ENCODE peak calls at places on chromosome 4, in seven cellular contexts. I is activated gamma-delta T cell treated with Interleukin-2 at 50 U/mL for 16 hours; X is NCI-H1694 treated with DMSO at 0.1 percent for 48 hours; Z is ACHN; K is activated effector memory CD4-positive, alpha-beta T cell treated with Interleukin-2 at 50 U/mL for 16 hours; N is GDM1; V is sciatic nerve. T is an unnamed sample.

GRCh38 chr4:78693777-78694456 is 82.2 kb upstream of the BMP2K start:
- DNase-seq in Z (no peak), V (no peak), K (no peak), N (no peak), X (no peak), I (no peak), T (no peak)

GRCh38 chr4:122747068-122747467 is 14.6 kb downstream of the BBS12 start:
- DNase-seq in K (no peak), X (no peak), I (no peak), V (no peak), Z (no peak), N (no peak), T (no peak)

GRCh38 chr4:150491132-150492049 is 90.6 kb upstream of the MAB21L2 start:
- DNase-seq in I (no peak), Z (no peak), X (no peak), K (no peak), N (no peak), V (no peak), T (no peak)

GRCh38 chr4:181944527-181944926 is 298.7 kb upstream of the TENM3 start:
- DNase-seq in V (no peak), I (no peak), X (no peak), Z (no peak), N (no peak), K (no peak), T (no peak)

GRCh38 chr4:110640608-110641007 is 17.7 kb upstream of the PITX2 start:
- DNase-seq in N (no peak), V (no peak), I (no peak), K (no peak), X (no peak), Z (no peak), T (no peak)

GRCh38 chr4:213971-214370 is 89.7 kb downstream of the ZNF718 start:
- DNase-seq in V (no peak), X (no peak), I (no peak), K (no peak), N (no peak), Z (no peak), T (no peak)

GRCh38 chr4:186501554-186501953 is 53.8 kb downstream of the MTNR1A start:
- DNase-seq in V (no peak), X (no peak), K (no peak), N (no peak), I (no peak), Z (no peak), T (no peak)

GRCh38 chr4:8409271-8410065 is 31.1 kb downstream of the ACOX3 start:
- DNase-seq in Z (no peak), K (peak), X (no peak), I (peak), V (peak), N (peak), T (peak)

GRCh38 chr4:124806403-124806802 is 93.9 kb upstream of the ANKRD50 start:
- DNase-seq in V (no peak), Z (no peak), X (no peak), K (no peak), I (no peak), N (no peak), T (no peak)

GRCh38 chr4:4421356-4421755 is 34.5 kb downstream of the NSG1 start:
- DNase-seq in K (no peak), I (no peak), Z (no peak), X (no peak), V (no peak), N (no peak), T (no peak)

GRCh38 chr4:177190995-177191568 is 118.6 kb upstream of the NEIL3 start:
- DNase-seq in N (no peak), V (no peak), X (no peak), I (no peak), Z (peak), K (no peak), T (no peak)

GRCh38 chr4:131001371-131001770 is 1905.4 kb downstream of the C4orf33 start:
- DNase-seq in X (no peak), Z (no peak), K (no peak), V (no peak), N (no peak), I (no peak), T (no peak)

GRCh38 chr4:158253350-158253980 is 43.2 kb downstream of the TMEM144 start:
- DNase-seq in I (peak), Z (peak), K (no peak), X (peak), N (peak), V (peak), T (no peak)

GRCh38 chr4:28341784-28342183 is 1481.1 kb downstream of the STIM2 start:
- DNase-seq in Z (no peak), V (no peak), I (no peak), X (no peak), N (no peak), K (no peak), T (no peak)

GRCh38 chr4:3780347-3781171 is 14.4 kb downstream of the ADRA2C start:
- DNase-seq in K (no peak), I (no peak), X (no peak), Z (no peak), N (no peak), V (no peak), T (no peak)

GRCh38 chr4:186144596-186145569 is 40.4 kb downstream of the FAM149A start:
- DNase-seq in V (peak), N (no peak), I (no peak), K (no peak), Z (peak), X (no peak), T (no peak)

GRCh38 chr4:236028-236427 is 69.2 kb downstream of the ZNF732 start:
- DNase-seq in K (no peak), N (no peak), I (no peak), Z (no peak), V (no peak), X (no peak), T (no peak)

GRCh38 chr4:181006509-181007290 is 1236.5 kb upstream of the TENM3 start:
- DNase-seq in I (no peak), X (no peak), K (no peak), Z (peak), V (no peak), N (no peak), T (no peak)

GRCh38 chr4:17072483-17072882 is 174.0 kb upstream of the LDB2 start:
- DNase-seq in V (no peak), X (no peak), Z (no peak), K (no peak), I (no peak), N (no peak), T (no peak)

GRCh38 chr4:121991968-121992367 is 40.1 kb upstream of the TRPC3 start:
- DNase-seq in K (no peak), N (no peak), V (no peak), X (no peak), Z (no peak), I (no peak), T (no peak)

GRCh38 chr4:4762909-4763814 is 96.3 kb upstream of the MSX1 start:
- DNase-seq in Z (no peak), K (no peak), N (no peak), I (no peak), X (no peak), V (no peak), T (no peak)

GRCh38 chr4:107006218-107006617 is 29.9 kb downstream of the DKK2 start:
- DNase-seq in K (no peak), N (no peak), V (no peak), X (no peak), I (no peak), Z (no peak), T (no peak)

GRCh38 chr4:65668201-65669007 is 1.9 kb downstream of the EPHA5 start:
- DNase-seq in I (no peak), K (no peak), Z (no peak), N (no peak), V (peak), X (peak), T (no peak)

GRCh38 chr4:102825261-102826071 is 1.9 kb downstream of the UBE2D3 start:
- DNase-seq in V (no peak), K (no peak), N (peak), Z (peak), I (peak), X (peak), T (no peak)

GRCh38 chr4:86963697-86964096 is 28.9 kb downstream of the AFF1 start:
- DNase-seq in N (no peak), V (no peak), K (no peak), Z (peak), I (no peak), X (no peak), T (no peak)

GRCh38 chr4:6929735-6930464 is 20.3 kb downstream of the TBC1D14 start:
- DNase-seq in N (no peak), K (no peak), I (no peak), X (peak), V (no peak), Z (no peak), T (no peak)

GRCh38 chr4:7384929-7385890 is 49.5 kb downstream of the PSAPL1 start:
- DNase-seq in X (no peak), Z (no peak), V (peak), K (no peak), I (no peak), N (no peak), T (no peak)

GRCh38 chr4:106650701-106651100 is 282.1 kb upstream of the GIMD1 start:
- DNase-seq in N (no peak), I (no peak), X (no peak), K (no peak), Z (no peak), V (no peak), T (no peak)

GRCh38 chr4:147674073-147674472 is 9.9 kb downstream of the PRMT9 start:
- DNase-seq in I (no peak), K (no peak), X (no peak), Z (no peak), V (no peak), N (no peak), T (no peak)

GRCh38 chr4:39637572-39638357 is 900 bp downstream of the SMIM14 start:
- DNase-seq in I (peak), X (peak), Z (peak), V (peak), N (no peak), K (peak), T (no peak)

GRCh38 chr4:78610546-78611214 is 59.1 kb downstream of the ANXA3 start:
- DNase-seq in N (peak), K (no peak), Z (no peak), V (no peak), X (no peak), I (no peak), T (no peak)

GRCh38 chr4:76987153-76987562 is 37.6 kb downstream of the SEPTIN11 start:
- DNase-seq in V (no peak), I (no peak), N (no peak), K (no peak), Z (no peak), X (no peak), T (no peak)

GRCh38 chr4:153790962-153791551 is 2.2 kb upstream of the SFRP2 start:
- DNase-seq in I (no peak), N (no peak), K (no peak), V (peak), X (no peak), Z (peak), T (no peak)

GRCh38 chr4:186342582-186342981 is 76.6 kb downstream of the F11 start:
- DNase-seq in N (no peak), I (no peak), X (no peak), Z (no peak), V (no peak), K (no peak), T (no peak)